ENCODE peak calls at places on chromosomes 16 and 17, in seven cellular contexts. W, H, V, C, X, I and E are unnamed samples.

GRCh38 chr17:76327689-76328088 is 19.6 kb upstream of the QRICH2 start:
- DNase-seq in W (no peak), H (no peak), V (no peak), C (no peak), X (peak), I (no peak), E (no peak)

GRCh38 chr16:76278976-76279375 is 1.8 kb downstream of the CNTNAP4 start:
- DNase-seq in W (no peak), H (no peak), V (peak), C (no peak), X (no peak), I (no peak), E (peak)

GRCh38 chr16:79217375-79218011 is 383.0 kb downstream of the MAF start:
- DNase-seq in W (no peak), H (no peak), V (no peak), C (no peak), X (no peak), I (no peak), E (no peak)

GRCh38 chr17:44914148-44914547 is 1.2 kb downstream of the GFAP start:
- DNase-seq in W (no peak), H (no peak), V (no peak), C (no peak), X (no peak), I (no peak), E (no peak)

GRCh38 chr17:1377334-1377733 is 22.7 kb downstream of the YWHAE start:
- DNase-seq in W (no peak), H (no peak), V (no peak), C (no peak), X (no peak), I (peak), E (no peak)

GRCh38 chr16:29905668-29906067 is 5.4 kb downstream of the ASPHD1 start:
- DNase-seq in W (no peak), H (no peak), V (no peak), C (no peak), X (no peak), I (no peak), E (no peak)

GRCh38 chr17:20241855-20242254 is 225.5 kb downstream of the LGALS9B start:
- DNase-seq in W (no peak), H (no peak), V (no peak), C (no peak), X (no peak), I (no peak), E (no peak)

GRCh38 chr17:77131919-77132318 is 8.8 kb upstream of the SEC14L1 start:
- DNase-seq in W (no peak), H (peak), V (no peak), C (no peak), X (no peak), I (no peak), E (peak)

GRCh38 chr17:60390223-60390622 is 1.7 kb downstream of the USP32 start:
- DNase-seq in W (no peak), H (peak), V (no peak), C (peak), X (no peak), I (no peak), E (peak)

GRCh38 chr17:1865252-1866037 is 35.6 kb downstream of the RPA1 start:
- DNase-seq in W (peak), H (peak), V (peak), C (no peak), X (no peak), I (peak), E (peak)

GRCh38 chr16:50266337-50267091 is at the start of gene ADCY7:
- DNase-seq in W (peak), H (peak), V (peak), C (peak), X (peak), I (peak), E (peak)

GRCh38 chr17:40553694-40554534 is 11.4 kb downstream of the CCR7 start:
- DNase-seq in W (peak), H (peak), V (peak), C (peak), X (no peak), I (peak), E (peak)

GRCh38 chr16:19136549-19137196 is 22.9 kb downstream of the ITPRIPL2 start:
- DNase-seq in W (no peak), H (peak), V (no peak), C (no peak), X (peak), I (no peak), E (peak)

GRCh38 chr16:53599548-53599947 is 96.5 kb upstream of the AKTIP start:
- DNase-seq in W (no peak), H (no peak), V (no peak), C (no peak), X (no peak), I (no peak), E (no peak)

GRCh38 chr17:17191346-17191792 is 14.8 kb downstream of the PLD6 start:
- DNase-seq in W (no peak), H (peak), V (no peak), C (peak), X (no peak), I (no peak), E (peak)

GRCh38 chr17:80970044-80970761 is 21.4 kb upstream of the CHMP6 start:
- DNase-seq in W (peak), H (peak), V (peak), C (no peak), X (peak), I (peak), E (peak)

GRCh38 chr16:17138801-17139200 is 332.0 kb downstream of the XYLT1 start:
- DNase-seq in W (peak), H (no peak), V (peak), C (no peak), X (no peak), I (no peak), E (no peak)

GRCh38 chr16:66247516-66248089 is 118.9 kb upstream of the CDH5 start:
- DNase-seq in W (no peak), H (no peak), V (no peak), C (peak), X (no peak), I (peak), E (peak)
- H3K4me3 ChIP-seq in W (no peak), H (no peak), V (no peak), C (no peak), X (no peak), I (no peak), E (no peak)

GRCh38 chr17:48045270-48046001 is 2.7 kb upstream of the NFE2L1 start:
- DNase-seq in W (no peak), H (no peak), V (no peak), C (peak), X (no peak), I (no peak), E (no peak)

GRCh38 chr17:48044851-48045250 is 3.3 kb upstream of the NFE2L1 start:
- DNase-seq in W (no peak), H (no peak), V (no peak), C (no peak), X (no peak), I (no peak), E (no peak)

GRCh38 chr17:48047741-48048320 is 328 bp upstream of the NFE2L1 start:
- DNase-seq in W (peak), H (peak), V (peak), C (peak), X (peak), I (peak), E (peak)

GRCh38 chr17:48047113-48047740 is 932 bp upstream of the NFE2L1 start:
- DNase-seq in W (peak), H (no peak), V (no peak), C (no peak), X (no peak), I (no peak), E (no peak)

GRCh38 chr17:48046296-48046695 is 1.9 kb upstream of the NFE2L1 start:
- DNase-seq in W (no peak), H (no peak), V (no peak), C (no peak), X (no peak), I (no peak), E (no peak)
- H3K4me3 ChIP-seq in W (peak), H (peak), V (no peak), C (peak), X (peak), I (no peak), E (no peak)

DNA sequence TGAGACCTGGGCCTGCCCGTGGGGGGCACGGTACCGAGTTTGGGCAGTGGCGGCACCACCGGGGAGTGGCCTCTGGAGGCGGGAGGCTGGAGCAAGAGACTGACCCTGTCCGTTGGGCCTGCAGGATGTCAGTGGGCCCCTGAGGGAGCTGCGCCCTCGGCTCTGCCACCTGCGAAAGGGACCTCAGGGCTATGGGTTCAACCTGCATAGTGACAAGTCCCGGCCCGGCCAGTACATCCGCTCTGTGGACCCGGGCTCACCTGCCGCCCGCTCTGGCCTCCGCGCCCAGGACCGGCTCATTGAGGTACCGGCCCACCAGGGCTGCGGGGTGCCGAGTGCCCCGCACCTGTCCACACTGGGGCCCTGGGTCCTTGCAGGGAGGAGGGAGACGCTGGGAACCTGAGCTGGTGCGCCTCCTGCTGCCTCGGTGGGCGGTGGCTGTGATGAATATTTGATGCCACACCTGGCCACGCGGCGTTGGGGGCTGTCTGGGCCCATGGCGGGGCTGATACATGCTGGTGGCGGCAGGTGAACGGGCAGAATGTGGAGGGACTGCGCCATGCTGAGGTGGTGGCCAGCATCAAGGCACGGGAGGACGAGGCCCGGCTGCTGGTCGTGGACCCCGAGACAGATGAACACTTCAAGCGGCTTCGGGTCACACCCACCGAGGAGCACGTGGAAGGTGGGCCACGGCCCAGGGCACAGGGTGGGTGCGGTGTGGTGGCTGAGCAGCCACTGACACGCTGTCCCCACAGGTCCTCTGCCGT is 9.7 kb downstream of the NHERF2 start:
- DNase-seq in W (peak), H (no peak), V (no peak), C (no peak), X (no peak), I (no peak), E (no peak)
- H3K4me3 ChIP-seq in W (no peak), H (peak), V (no peak), C (peak), X (peak), I (peak), E (no peak)

GRCh38 chr16:57115148-57115503 is 22.7 kb downstream of the CPNE2 start:
- DNase-seq in W (no peak), H (no peak), V (no peak), C (no peak), X (no peak), I (no peak), E (no peak)
- H3K4me3 ChIP-seq in W (no peak), H (no peak), V (no peak), C (no peak), X (no peak), I (no peak), E (no peak)

GRCh38 chr17:29368161-29368560 is 22.0 kb upstream of the TAOK1 start:
- DNase-seq in W (no peak), H (no peak), V (no peak), C (no peak), X (no peak), I (no peak), E (no peak)

GRCh38 chr17:29364691-29365090 is 25.5 kb upstream of the TAOK1 start:
- DNase-seq in W (no peak), H (no peak), V (no peak), C (no peak), X (no peak), I (no peak), E (no peak)

GRCh38 chr17:29368926-29369325 is 21.2 kb upstream of the TAOK1 start:
- DNase-seq in W (peak), H (no peak), V (peak), C (peak), X (peak), I (no peak), E (no peak)

GRCh38 chr17:29369831-29370735 is 20.1 kb upstream of the TAOK1 start:
- DNase-seq in W (peak), H (peak), V (peak), C (peak), X (peak), I (peak), E (peak)
- H3K4me3 ChIP-seq in W (peak), H (peak), V (no peak), C (peak), X (no peak), I (no peak), E (peak)

GRCh38 chr17:49889500-49889899 is 41.6 kb upstream of the TAC4 start:
- DNase-seq in W (peak), H (no peak), V (no peak), C (no peak), X (no peak), I (no peak), E (no peak)

GRCh38 chr17:49891694-49892389 is 44.0 kb upstream of the TAC4 start:
- DNase-seq in W (no peak), H (no peak), V (no peak), C (no peak), X (no peak), I (no peak), E (no peak)

GRCh38 chr17:49887744-49888360 is 40.0 kb upstream of the TAC4 start:
- DNase-seq in W (peak), H (no peak), V (no peak), C (no peak), X (no peak), I (no peak), E (no peak)

GRCh38 chr17:49890852-49891251 is 43.0 kb upstream of the TAC4 start:
- DNase-seq in W (peak), H (no peak), V (peak), C (no peak), X (no peak), I (no peak), E (no peak)

GRCh38 chr17:49890077-49890821 is 42.4 kb upstream of the TAC4 start:
- DNase-seq in W (peak), H (no peak), V (peak), C (no peak), X (no peak), I (no peak), E (no peak)
- H3K4me3 ChIP-seq in W (no peak), H (no peak), V (no peak), C (no peak), X (no peak), I (no peak), E (no peak)